ENCODE peak calls at places on chromosome 7, in eight cellular contexts. S, F, H, E, O, K, W and T are unnamed samples.

GRCh38 chr7:151730591-151730990 is 146.3 kb downstream of the PRKAG2 start:
- DNase-seq in S (no peak), F (no peak), H (no peak), E (no peak), O (no peak), K (no peak), W (no peak), T (no peak)

GRCh38 chr7:45574521-45575500 is 643 bp downstream of the ADCY1 start:
- DNase-seq in S (peak), F (no peak), H (peak), E (peak), O (peak), K (no peak), W (peak), T (peak)

GRCh38 chr7:142001163-142001874 is 5.6 kb downstream of the MGAM start:
- DNase-seq in S (no peak), F (no peak), H (no peak), E (no peak), O (no peak), K (no peak), W (no peak), T (no peak)

GRCh38 chr7:36391436-36392198 is 2.0 kb downstream of the ANLN start:
- DNase-seq in S (no peak), F (peak), H (no peak), E (no peak), O (peak), K (no peak), W (no peak), T (no peak)

GRCh38 chr7:22061781-22062180 is 116.1 kb upstream of the CDCA7L start:
- DNase-seq in S (peak), F (no peak), H (no peak), E (no peak), O (no peak), K (no peak), W (no peak), T (peak)

GRCh38 chr7:158054611-158055010 is 533.0 kb downstream of the PTPRN2 start:
- DNase-seq in S (no peak), F (no peak), H (no peak), E (no peak), O (no peak), K (no peak), W (no peak), T (no peak)

GRCh38 chr7:130446285-130446684 is 5.5 kb upstream of the CEP41 start:
- DNase-seq in S (no peak), F (no peak), H (no peak), E (no peak), O (no peak), K (no peak), W (no peak), T (no peak)

GRCh38 chr7:107130487-107131220 is 38.1 kb upstream of the HBP1 start:
- DNase-seq in S (peak), F (no peak), H (no peak), E (no peak), O (no peak), K (no peak), W (peak), T (no peak)

GRCh38 chr7:83469076-83469475 is 179.9 kb downstream of the SEMA3E start:
- DNase-seq in S (peak), F (no peak), H (no peak), E (no peak), O (no peak), K (no peak), W (no peak), T (peak)

GRCh38 chr7:156610601-156611000 is 30.0 kb upstream of the RNF32 start:
- DNase-seq in S (no peak), F (no peak), H (no peak), E (no peak), O (no peak), K (no peak), W (no peak), T (no peak)

GRCh38 chr7:125484755-125485154 is 555.1 kb upstream of the POT1 start:
- DNase-seq in S (no peak), F (no peak), H (no peak), E (peak), O (no peak), K (no peak), W (no peak), T (no peak)

GRCh38 chr7:33964417-33965115 is 59.2 kb downstream of the BMPER start:
- DNase-seq in S (no peak), F (no peak), H (no peak), E (no peak), O (no peak), K (no peak), W (no peak), T (no peak)